ENCODE peak calls at places on chromosomes 5 and 9, in four cellular contexts. R is IMR-90, I is mesendoderm, Q is H9. V is an unnamed sample. For H3K4me1, the result is how much of the 10 kb centered on the place peaks cover.

GRCh38 chr9:15469406-15469805 is 41.4 kb downstream of the PSIP1 start:
- DNase-seq in R (peak), I (peak), Q (no peak), V (no peak)

GRCh38 chr9:36276840-36277239 is 18.6 kb upstream of the GNE start:
- DNase-seq in R (peak), I (no peak), Q (no peak), V (peak)

GRCh38 chr5:64165160-64165499 is 513 bp upstream of the RNF180 start:
- DNase-seq in R (no peak), I (no peak), Q (no peak), V (no peak)

GRCh38 chr5:137831526-137831925 is 36.1 kb upstream of the MYOT start:
- DNase-seq in R (no peak), I (no peak), Q (no peak), V (no peak)

GRCh38 chr9:34098307-34098706 is 28.2 kb downstream of the DCAF12 start:
- DNase-seq in R (no peak), I (no peak), Q (no peak), V (no peak)

GRCh38 chr5:171445910-171446516 is 26.6 kb downstream of the FGF18 start:
- DNase-seq in R (peak), I (no peak), Q (no peak), V (peak)

GRCh38 chr9:130860458-130861316 is 25.6 kb downstream of the ABL1 start:
- DNase-seq in R (peak), I (peak), Q (no peak), V (peak)

GRCh38 chr5:61327761-61328753 is 4.0 kb upstream of the ZSWIM6 start:
- DNase-seq in R (peak), I (peak), Q (no peak), V (peak)

GRCh38 chr9:133204993-133205336 is 4.1 kb downstream of the OBP2B start:
- DNase-seq in R (no peak), I (no peak), Q (no peak), V (no peak)

GRCh38 chr9:81628897-81629296 is 60.5 kb downstream of the TLE1 start:
- DNase-seq in R (peak), I (no peak), Q (no peak), V (no peak)

GRCh38 chr5:77015938-77016569 is 14.2 kb upstream of the AGGF1 start:
- DNase-seq in R (peak), I (peak), Q (peak), V (peak)

GRCh38 chr9:134600836-134601638 is 40.6 kb upstream of the COL5A1 start:
- DNase-seq in R (no peak), I (no peak), Q (peak), V (no peak)

GRCh38 chr5:138230981-138231589 is 18.0 kb upstream of the CDC23 start:
- DNase-seq in R (no peak), I (peak), Q (no peak), V (peak)

GRCh38 chr9:122236681-122237080 is 7.9 kb upstream of the LHX6 start:
- DNase-seq in R (peak), I (no peak), Q (no peak), V (no peak)

GRCh38 chr9:107141967-107142366 is 141.1 kb upstream of the RAD23B start:
- DNase-seq in R (peak), I (peak), Q (no peak), V (no peak)

GRCh38 chr9:134663084-134663483 is 21.5 kb downstream of the COL5A1 start:
- DNase-seq in R (no peak), I (no peak), Q (no peak), V (no peak)

GRCh38 chr9:22005083-22005699 is 3.9 kb downstream of the CDKN2B start:
- DNase-seq in R (peak), I (peak), Q (peak), V (peak)

GRCh38 chr5:112860929-112861637 is at the start of gene SRP19:
- DNase-seq in R (peak), I (peak), Q (peak), V (peak)

GRCh38 chr9:130208600-130209347 is 36.6 kb downstream of the NCS1 start:
- DNase-seq in R (no peak), I (peak), Q (no peak), V (no peak)

GRCh38 chr5:80184235-80185023 is 71.4 kb downstream of the SERINC5 start:
- DNase-seq in R (no peak), I (peak), Q (peak), V (no peak)

GRCh38 chr5:5344051-5344571 is 78.4 kb upstream of the ICE1 start:
- DNase-seq in R (no peak), I (no peak), Q (no peak), V (no peak)

GRCh38 chr5:98106116-98107088 is 667.1 kb upstream of the RGMB start:
- DNase-seq in R (peak), I (no peak), Q (no peak), V (peak)

GRCh38 chr5:93092349-93093105 is 488.5 kb downstream of the NR2F1-AS1 start:
- DNase-seq in R (peak), I (no peak), Q (no peak), V (no peak)

GRCh38 chr5:131751551-131751950 is 45.3 kb downstream of the FNIP1 start:
- DNase-seq in R (peak), I (no peak), Q (no peak), V (no peak)

GRCh38 chr9:38235244-38235643 is 157.3 kb upstream of the ALDH1B1 start:
- DNase-seq in R (no peak), I (no peak), Q (no peak), V (no peak)

GRCh38 chr5:79495311-79495710 is 18.6 kb downstream of the HOMER1 start:
- DNase-seq in R (peak), I (peak), Q (no peak), V (peak)

GRCh38 chr5:143148461-143149170 is 254.9 kb downstream of the NR3C1 start:
- DNase-seq in R (peak), I (no peak), Q (no peak), V (peak)

GRCh38 chr5:157309796-157310195 is 43.9 kb downstream of the CYFIP2 start:
- DNase-seq in R (no peak), I (no peak), Q (peak), V (no peak)
- H4K8ac ChIP-seq in R (no peak), I (no peak), Q (no peak), V (no peak)

DNA sequence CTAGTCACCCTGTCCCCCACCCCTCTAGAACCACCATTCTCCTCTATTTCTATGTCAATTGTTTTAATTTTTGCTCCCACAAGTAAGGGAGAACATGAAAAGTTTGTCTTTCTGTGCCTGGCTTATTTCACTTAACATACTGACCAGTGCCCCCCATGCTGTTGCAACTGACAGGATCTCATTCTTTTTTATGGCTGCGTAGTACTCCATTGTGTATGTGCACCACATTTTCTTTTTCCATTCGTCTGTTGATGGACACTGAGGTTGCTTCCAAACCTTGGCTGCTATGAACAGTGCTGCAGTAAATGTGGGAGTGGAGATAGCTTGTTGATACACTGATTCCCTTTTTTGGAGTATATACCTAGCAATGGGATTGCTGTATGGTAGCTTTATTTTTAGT is 7.4 kb upstream of the TERT start:
- DNase-seq in R (no peak), I (no peak), Q (no peak), V (no peak)
- H3K4me1 ChIP-seq in R (under half), I (under half), Q (under half), V (under half)

DNA sequence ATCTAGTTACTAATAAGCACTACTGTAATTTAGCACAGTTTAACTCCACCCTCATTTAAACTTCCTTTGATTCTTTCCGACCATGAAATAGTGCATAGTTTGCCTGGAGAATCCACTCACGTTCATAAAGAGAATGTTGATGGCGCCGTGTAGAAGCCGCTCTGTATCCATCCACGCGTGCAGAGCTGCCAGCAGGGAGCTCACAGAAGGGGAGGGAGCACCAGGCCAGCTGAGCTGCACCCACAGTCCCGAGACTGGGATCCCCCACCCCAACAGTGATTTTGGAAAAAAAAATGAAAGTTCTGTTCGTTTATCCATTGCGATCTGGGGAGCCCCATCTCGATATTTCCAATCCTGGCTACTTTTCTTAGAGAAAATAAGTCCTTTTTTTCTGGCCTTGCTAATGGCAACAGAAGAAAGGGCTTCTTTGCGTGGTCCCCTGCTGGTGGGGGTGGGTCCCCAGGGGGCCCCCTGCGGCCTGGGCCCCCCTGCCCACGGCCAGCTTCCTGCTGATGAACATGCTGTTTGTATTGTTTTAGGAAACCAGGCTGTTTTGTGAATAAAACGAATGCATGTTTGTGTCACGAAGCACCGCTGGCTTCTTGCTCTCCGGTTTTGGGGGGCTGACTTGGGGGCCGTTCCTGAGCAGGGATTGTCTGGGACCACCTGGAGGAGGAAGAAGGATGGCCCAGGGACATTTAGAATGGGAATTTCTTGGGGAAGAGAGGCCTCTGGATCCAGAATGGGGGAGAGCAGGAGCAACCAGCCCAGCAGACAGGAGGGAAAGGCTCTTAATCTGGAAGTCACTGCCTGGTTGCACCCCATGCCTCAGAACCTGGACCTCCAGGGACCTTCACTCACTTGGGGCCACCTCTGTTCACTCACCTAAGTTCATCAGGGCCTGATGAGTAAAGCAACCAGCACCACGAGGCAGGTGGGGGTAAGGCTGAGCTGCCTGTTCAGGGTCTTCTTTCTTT is 35.4 kb downstream of the CXXC5 start:
- DNase-seq in R (no peak), I (no peak), Q (no peak), V (no peak)
- H3K18ac ChIP-seq in R (no peak), I (no peak), Q (no peak), V (no peak)

GRCh38 chr5:115815693-115816225 is 700 bp downstream of the CDO1 start:
- DNase-seq in R (no peak), I (peak), Q (peak), V (peak)
- H4K8ac ChIP-seq in R (no peak), I (no peak), Q (no peak), V (peak)

V was measured in mesenchymal stem cell.